ENCODE peak calls at places on chromosome 20, in seven cellular contexts. K is endothelial cell of umbilical vein, R is hepatocyte, C is H9, Y is neuronal stem cell, Z is neural progenitor cell, S is MM.1S. G is an unnamed sample.

GRCh38 chr20:7399114-7399513 is 541.1 kb downstream of the HAO1 start:
- DNase-seq in K (peak; percentile 83), R (no peak), C (no peak), Y (no peak), Z (no peak), S (no peak), G (no peak)

GRCh38 chr20:346640-347316 is at the start of gene NRSN2:
- DNase-seq in K (peak; percentile 62), R (peak; percentile 88), C (peak; percentile 66), Y (peak; percentile 49), Z (peak; percentile 86), S (no peak), G (no peak)

GRCh38 chr20:6533828-6534388 is 233.6 kb upstream of the BMP2 start:
- DNase-seq in K (no peak), R (peak; percentile 12), C (no peak), Y (no peak), Z (peak; percentile 54), S (no peak), G (peak; percentile 64)

GRCh38 chr20:43187476-43188233 is 2.1 kb downstream of the PTPRT start:
- DNase-seq in K (peak; percentile 58), R (peak; percentile 83), C (peak; percentile 78), Y (peak; percentile 70), Z (peak; percentile 77), S (peak; percentile 72), G (peak; percentile 29)

GRCh38 chr20:14935285-14935684 is 597.9 kb upstream of the FLRT3 start:
- DNase-seq in K (no peak), R (no peak), C (no peak), Y (no peak), Z (no peak), S (no peak), G (no peak)

GRCh38 chr20:57123139-57123903 is 143.1 kb downstream of the BMP7 start:
- DNase-seq in K (no peak), R (no peak), C (no peak), Y (no peak), Z (no peak), S (no peak), G (no peak)

GRCh38 chr20:34066476-34067090 is 45.5 kb downstream of the EIF2S2 start:
- DNase-seq in K (no peak), R (peak; percentile 33), C (no peak), Y (no peak), Z (no peak), S (no peak), G (peak; percentile 47)

GRCh38 chr20:48163521-48163920 is 378.2 kb upstream of the SULF2 start:
- DNase-seq in K (no peak), R (no peak), C (no peak), Y (no peak), Z (no peak), S (no peak), G (no peak)

GRCh38 chr20:53813728-53814459 is 220.3 kb upstream of the ZNF217 start:
- DNase-seq in K (no peak), R (no peak), C (no peak), Y (no peak), Z (no peak), S (no peak), G (no peak)

GRCh38 chr20:64036346-64037198 is 590 bp downstream of the C20orf204 start:
- DNase-seq in K (no peak), R (no peak), C (no peak), Y (no peak), Z (no peak), S (no peak), G (no peak)

GRCh38 chr20:21499641-21500040 is 14.2 kb downstream of the NKX2-2 start:
- DNase-seq in K (no peak), R (no peak), C (peak; percentile 58), Y (no peak), Z (no peak), S (no peak), G (no peak)

GRCh38 chr20:10672579-10673127 is 1.1 kb downstream of the JAG1 start:
- DNase-seq in K (peak; percentile 62), R (peak; percentile 70), C (no peak), Y (no peak), Z (peak; percentile 58), S (peak; percentile 75), G (peak; percentile 53)

GRCh38 chr20:37880726-37881591 is 22.0 kb upstream of the VSTM2L start:
- DNase-seq in K (no peak), R (peak; percentile 40), C (no peak), Y (no peak), Z (no peak), S (no peak), G (no peak)

GRCh38 chr20:48098866-48099265 is 313.6 kb upstream of the SULF2 start:
- DNase-seq in K (no peak), R (no peak), C (no peak), Y (no peak), Z (no peak), S (no peak), G (no peak)

GRCh38 chr20:45971425-45971674 is 653 bp downstream of the ZNF335 start:
- DNase-seq in K (no peak), R (no peak), C (no peak), Y (no peak), Z (no peak), S (no peak), G (no peak)

GRCh38 chr20:63619086-63619485 is 7.8 kb downstream of the GMEB2 start:
- DNase-seq in K (no peak), R (no peak), C (no peak), Y (no peak), Z (no peak), S (no peak), G (no peak)

GRCh38 chr20:61279621-61280150 is 27.6 kb downstream of the CDH4 start:
- DNase-seq in K (no peak), R (no peak), C (no peak), Y (no peak), Z (no peak), S (no peak), G (no peak)

GRCh38 chr20:57404419-57405072 is 13.3 kb downstream of the RBM38 start:
- DNase-seq in K (no peak), R (no peak), C (no peak), Y (no peak), Z (no peak), S (no peak), G (no peak)

GRCh38 chr20:33392016-33392415 is 9.3 kb downstream of the CDK5RAP1 start:
- DNase-seq in K (no peak), R (peak; percentile 44), C (no peak), Y (no peak), Z (no peak), S (no peak), G (no peak)

GRCh38 chr20:10511507-10512231 is 76.6 kb downstream of the SLX4IP start:
- DNase-seq in K (peak; percentile 94), R (peak; percentile 89), C (peak; percentile 81), Y (no peak), Z (peak; percentile 45), S (peak; percentile 90), G (peak; percentile 98)

GRCh38 chr20:10185741-10186558 is 32.7 kb upstream of the SNAP25 start:
- DNase-seq in K (no peak), R (peak; percentile 28), C (no peak), Y (no peak), Z (no peak), S (no peak), G (no peak)

GRCh38 chr20:59402697-59403096 is 102.3 kb downstream of the EDN3 start:
- DNase-seq in K (no peak), R (peak; percentile 54), C (no peak), Y (no peak), Z (no peak), S (no peak), G (no peak)

GRCh38 chr20:59395729-59396128 is 95.3 kb downstream of the EDN3 start:
- DNase-seq in K (no peak), R (no peak), C (no peak), Y (no peak), Z (no peak), S (no peak), G (no peak)

GRCh38 chr20:59400666-59401065 is 100.3 kb downstream of the EDN3 start:
- DNase-seq in K (no peak), R (no peak), C (no peak), Y (no peak), Z (no peak), S (no peak), G (no peak)

GRCh38 chr20:59399426-59400099 is 99.2 kb downstream of the EDN3 start:
- DNase-seq in K (no peak), R (no peak), C (no peak), Y (no peak), Z (no peak), S (no peak), G (no peak)

GRCh38 chr20:59398552-59399265 is 98.3 kb downstream of the EDN3 start:
- DNase-seq in K (no peak), R (no peak), C (no peak), Y (no peak), Z (peak; percentile 29), S (no peak), G (no peak)
- H3K4me2 ChIP-seq in K (no peak overlapping the region), R (peak overlapping the region; percentile 62), C (no peak overlapping the region), Y (no peak overlapping the region), Z (peak overlapping the region; percentile 32), S (no peak overlapping the region), G (no peak overlapping the region)

GRCh38 chr20:31894980-31895675 is 24.7 kb downstream of the TTLL9 start:
- DNase-seq in K (peak; percentile 58), R (peak; percentile 60), C (peak; percentile 62), Y (no peak), Z (peak; percentile 37), S (peak; percentile 12), G (peak; percentile 48)
- H3K4me2 ChIP-seq in K (no peak overlapping the region), R (no peak overlapping the region), C (no peak overlapping the region), Y (no peak overlapping the region), Z (no peak overlapping the region), S (no peak overlapping the region), G (no peak overlapping the region)

GRCh38 chr20:62507991-62508640 is 32.3 kb upstream of the GATA5 start:
- DNase-seq in K (no peak), R (no peak), C (no peak), Y (no peak), Z (no peak), S (no peak), G (no peak)
- H3K4me2 ChIP-seq in K (no peak overlapping the region), R (no peak overlapping the region), C (no peak overlapping the region), Y (no peak overlapping the region), Z (no peak overlapping the region), S (no peak overlapping the region), G (no peak overlapping the region)

GRCh38 chr20:4901031-4901818 is 100.1 kb downstream of the SLC23A2 start:
- DNase-seq in K (no peak), R (no peak), C (no peak), Y (no peak), Z (no peak), S (peak; percentile 71), G (no peak)
- H3K4me2 ChIP-seq in K (no peak overlapping the region), R (no peak overlapping the region), C (no peak overlapping the region), Y (no peak overlapping the region), Z (no peak overlapping the region), S (peak overlapping the region; percentile 14), G (no peak overlapping the region)

DNA sequence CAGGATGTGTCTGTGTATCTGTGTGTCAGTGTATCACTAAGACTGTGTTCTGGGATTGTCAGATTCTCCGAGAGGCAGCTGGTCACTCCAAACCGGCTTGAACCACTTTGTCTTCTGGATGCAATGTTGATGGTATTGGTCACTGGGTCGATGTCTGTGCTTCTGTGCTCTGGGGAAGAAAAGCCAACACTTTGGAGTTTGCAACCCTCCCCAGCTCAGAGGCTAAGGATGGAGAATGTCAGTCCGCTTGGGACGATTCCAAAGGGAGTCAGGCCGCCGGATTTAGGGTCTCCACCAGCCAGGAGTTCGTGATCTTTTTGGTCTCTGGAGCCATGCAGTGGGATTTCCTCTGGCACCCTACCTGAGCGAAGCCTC is 5.2 kb downstream of the MAFB start:
- DNase-seq in K (no peak), R (no peak), C (no peak), Y (peak; percentile 9), Z (no peak), S (no peak), G (no peak)
- H3K4me2 ChIP-seq in K (no peak overlapping the region), R (peak overlapping the region; percentile 90), C (peak overlapping the region; percentile 39), Y (no peak overlapping the region), Z (peak overlapping the region; percentile 90), S (no peak overlapping the region), G (no peak overlapping the region)

G was measured in mammary epithelial cell.